ENCODE peak calls at places on chromosomes 13 and 19, in eight cellular contexts. H is stomach, J is fibroblast of mammary gland, C is BJ, P is body of pancreas, I is brain microvascular endothelial cell, F is fibroblast of pulmonary artery, A is heart left ventricle. R is an unnamed sample.

GRCh38 chr19:18620311-18620710 is 7.6 kb downstream of the TMEM59L start:
- DNase-seq in H (no peak), J (no peak), C (no peak), P (no peak), I (no peak), F (no peak), A (no peak), R (no peak)

GRCh38 chr13:43023244-43023931 is at the start of gene DNAJC15:
- DNase-seq in H (peak; percentile 78), J (peak; percentile 87), C (peak; percentile 30), P (peak; percentile 80), I (peak; percentile 87), F (peak; percentile 88), A (peak; percentile 90), R (peak; percentile 80)

GRCh38 chr13:33017410-33017929 is 1.2 kb downstream of the KL start:
- DNase-seq in H (peak; percentile 59), J (peak; percentile 65), C (no peak), P (no peak), I (no peak), F (peak; percentile 71), A (peak; percentile 50), R (no peak)

GRCh38 chr13:33349996-33350826 is 64.7 kb upstream of the STARD13 start:
- DNase-seq in H (peak; percentile 66), J (peak; percentile 40), C (no peak), P (peak; percentile 61), I (peak; percentile 23), F (peak; percentile 52), A (peak; percentile 60), R (peak; percentile 46)

GRCh38 chr19:49132974-49133609 is 13.7 kb downstream of the PPFIA3 start:
- DNase-seq in H (peak; percentile 51), J (no peak), C (no peak), P (no peak), I (no peak), F (no peak), A (peak; percentile 68), R (no peak)

GRCh38 chr19:15550847-15551182 is 42.5 kb downstream of the CYP4F22 start:
- DNase-seq in H (no peak), J (no peak), C (no peak), P (no peak), I (no peak), F (no peak), A (no peak), R (no peak)

GRCh38 chr13:47480121-47480520 is 521.0 kb downstream of the SUCLA2 start:
- DNase-seq in H (no peak), J (peak; percentile 96), C (peak; percentile 67), P (no peak), I (peak; percentile 84), F (peak; percentile 75), A (no peak), R (peak; percentile 80)

GRCh38 chr13:95067303-95067702 is 233.9 kb downstream of the ABCC4 start:
- DNase-seq in H (no peak), J (peak; percentile 67), C (no peak), P (no peak), I (no peak), F (peak; percentile 29), A (no peak), R (no peak)

GRCh38 chr19:17824339-17824738 is 3.0 kb upstream of the INSL3 start:
- DNase-seq in H (no peak), J (no peak), C (no peak), P (no peak), I (no peak), F (no peak), A (no peak), R (no peak)

GRCh38 chr13:102702965-102703720 is 8.3 kb upstream of the METTL21C start:
- DNase-seq in H (no peak), J (no peak), C (no peak), P (no peak), I (no peak), F (no peak), A (no peak), R (no peak)

GRCh38 chr13:35854286-35854685 is 276.9 kb downstream of the DCLK1 start:
- DNase-seq in H (no peak), J (no peak), C (no peak), P (no peak), I (no peak), F (no peak), A (no peak), R (no peak)

GRCh38 chr13:19810151-19810550 is 27.4 kb upstream of the PSPC1 start:
- DNase-seq in H (no peak), J (no peak), C (no peak), P (no peak), I (no peak), F (no peak), A (no peak), R (no peak)

GRCh38 chr13:49421391-49421790 is 22.5 kb downstream of the CAB39L start:
- DNase-seq in H (no peak), J (peak; percentile 27), C (no peak), P (peak; percentile 19), I (no peak), F (peak; percentile 21), A (no peak), R (peak; percentile 14)

GRCh38 chr19:38673030-38673429 is 25.6 kb downstream of the ACTN4 start:
- DNase-seq in H (no peak), J (no peak), C (no peak), P (no peak), I (no peak), F (no peak), A (no peak), R (no peak)

GRCh38 chr19:18086590-18087138 is at the start of gene IL12RB1:
- DNase-seq in H (peak; percentile 42), J (no peak), C (no peak), P (no peak), I (no peak), F (no peak), A (no peak), R (no peak)

GRCh38 chr19:4910594-4911273 is 1.4 kb downstream of the UHRF1 start:
- DNase-seq in H (no peak), J (peak; percentile 55), C (no peak), P (no peak), I (peak; percentile 57), F (peak; percentile 55), A (no peak), R (peak; percentile 74)

GRCh38 chr13:50552424-50552966 is 291.0 kb downstream of the DLEU7 start:
- DNase-seq in H (no peak), J (peak; percentile 33), C (no peak), P (no peak), I (no peak), F (no peak), A (no peak), R (no peak)

GRCh38 chr19:8664671-8665057 is 33.9 kb downstream of the ACTL9 start:
- DNase-seq in H (no peak), J (no peak), C (no peak), P (no peak), I (no peak), F (no peak), A (no peak), R (no peak)
- H3K4me3 ChIP-seq in H (no peak overlapping the region), J (no peak overlapping the region), C (no peak overlapping the region), P (no peak overlapping the region), I (no peak overlapping the region), F (no peak overlapping the region), A (no peak overlapping the region), R (no peak overlapping the region)

GRCh38 chr19:13036366-13036976 is 41.2 kb downstream of the NFIX start:
- DNase-seq in H (peak; percentile 66), J (peak; percentile 76), C (no peak), P (no peak), I (peak; percentile 56), F (peak; percentile 69), A (peak; percentile 75), R (peak; percentile 80)

GRCh38 chr19:13038306-13039210 is 43.3 kb downstream of the NFIX start:
- DNase-seq in H (no peak), J (no peak), C (no peak), P (no peak), I (no peak), F (no peak), A (no peak), R (no peak)

GRCh38 chr19:13039211-13039789 is 44.0 kb downstream of the NFIX start:
- DNase-seq in H (no peak), J (no peak), C (no peak), P (no peak), I (no peak), F (no peak), A (no peak), R (no peak)

GRCh38 chr19:13037161-13037560 is 41.9 kb downstream of the NFIX start:
- DNase-seq in H (no peak), J (peak; percentile 83), C (no peak), P (no peak), I (peak; percentile 74), F (peak; percentile 86), A (no peak), R (peak; percentile 83)

GRCh38 chr19:13037718-13038117 is 42.4 kb downstream of the NFIX start:
- DNase-seq in H (no peak), J (no peak), C (no peak), P (no peak), I (no peak), F (no peak), A (no peak), R (no peak)
- H3K4me3 ChIP-seq in H (no peak overlapping the region), J (no peak overlapping the region), C (no peak overlapping the region), P (no peak overlapping the region), I (no peak overlapping the region), F (no peak overlapping the region), A (no peak overlapping the region), R (no peak overlapping the region)

DNA sequence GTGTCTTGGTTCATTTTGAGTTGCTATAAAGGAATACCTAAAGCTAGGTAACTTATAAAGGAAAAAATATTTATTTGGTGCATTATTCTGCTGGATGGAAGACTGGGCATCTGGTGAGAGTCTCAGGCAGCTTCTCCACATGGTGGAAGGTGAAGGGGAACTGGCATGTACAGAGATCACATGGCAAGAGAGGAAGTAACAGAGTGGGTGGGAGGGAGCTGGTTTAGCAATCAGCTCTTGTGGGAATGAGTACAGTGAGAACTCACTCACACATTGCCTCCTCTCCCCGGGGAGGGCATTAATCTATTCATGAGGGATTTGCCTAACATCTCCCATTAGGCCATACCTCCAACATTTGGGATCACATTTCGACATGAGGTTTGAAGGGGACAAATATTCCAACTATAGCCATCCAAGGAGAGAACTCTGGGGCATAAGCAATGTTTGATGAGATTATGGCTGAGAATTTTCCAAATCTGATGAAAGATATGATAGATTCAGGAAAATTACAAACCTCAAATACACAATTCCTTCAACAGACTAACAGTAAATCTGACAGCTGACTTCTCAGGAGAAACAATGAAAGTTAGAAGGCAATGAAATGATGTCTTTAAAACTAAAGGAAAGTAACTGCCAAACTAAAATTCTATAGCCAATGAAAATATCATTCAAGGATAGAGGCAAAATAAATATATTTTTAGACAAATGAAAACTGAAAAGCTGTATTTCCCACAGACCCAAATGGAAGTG is 52.5 kb downstream of the MTUS2 start:
- DNase-seq in H (no peak), J (no peak), C (no peak), P (no peak), I (no peak), F (no peak), A (no peak), R (no peak)
- H3K4me3 ChIP-seq in H (no peak overlapping the region), J (no peak overlapping the region), C (no peak overlapping the region), P (no peak overlapping the region), I (no peak overlapping the region), F (no peak overlapping the region), A (no peak overlapping the region), R (no peak overlapping the region)

DNA sequence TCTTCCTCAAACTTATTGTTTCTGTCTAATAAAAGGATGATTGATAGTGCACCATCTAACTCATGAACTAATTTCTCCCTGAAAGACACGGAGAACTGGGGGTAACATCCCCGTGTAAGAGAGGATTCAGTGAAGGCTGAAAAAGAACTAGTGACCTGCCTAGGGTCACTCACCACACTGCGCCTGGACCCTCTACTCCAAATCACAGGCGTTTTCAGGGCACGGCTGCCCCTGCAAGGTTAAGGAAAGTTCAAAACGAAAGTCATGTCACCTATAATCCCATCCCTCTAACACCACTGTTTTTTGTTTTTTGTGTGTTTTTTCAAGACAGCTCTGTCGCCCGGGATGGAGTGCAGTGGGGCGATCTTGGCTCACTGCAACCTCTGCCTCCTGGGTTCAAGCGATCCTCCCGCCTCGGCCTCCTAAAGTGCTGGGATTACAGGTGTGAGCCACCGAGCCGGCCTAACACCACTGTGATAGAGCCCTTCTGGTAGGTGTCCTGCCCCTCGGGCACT is 8.7 kb downstream of the URAD start:
- DNase-seq in H (no peak), J (no peak), C (no peak), P (no peak), I (no peak), F (no peak), A (no peak), R (no peak)
- H3K4me3 ChIP-seq in H (no peak overlapping the region), J (no peak overlapping the region), C (no peak overlapping the region), P (no peak overlapping the region), I (no peak overlapping the region), F (no peak overlapping the region), A (no peak overlapping the region), R (no peak overlapping the region)